ENCODE peak calls at places on chromosomes 13 and 19, in seven cellular contexts. O, M, K, A, B, D and V are unnamed samples.

GRCh38 chr19:10701955-10702307 is 692 bp downstream of the QTRT1 start:
- DNase-seq in K (no peak), O (peak; percentile 65), B (no peak), D (no peak), A (no peak), M (no peak), V (peak; percentile 72)

GRCh38 chr13:51618626-51619025 is 34.4 kb downstream of the WDFY2 start:
- DNase-seq in D (no peak), B (no peak), K (no peak), A (no peak), O (no peak), M (no peak), V (no peak)

GRCh38 chr13:32790731-32791130 is 204.5 kb downstream of the PDS5B start:
- DNase-seq in K (no peak), M (no peak), O (no peak), B (no peak), A (no peak), D (no peak), V (peak; percentile 28)

GRCh38 chr13:107865643-107866006 is 349.7 kb downstream of the LIG4 start:
- DNase-seq in M (no peak), A (no peak), O (no peak), K (no peak), D (no peak), B (no peak), V (no peak)

GRCh38 chr19:4210166-4210731 is 19.1 kb upstream of the EBI3 start:
- DNase-seq in D (no peak), M (no peak), K (no peak), A (no peak), B (no peak), O (no peak), V (no peak)

GRCh38 chr19:30557212-30557611 is 185.0 kb downstream of the ZNF536 start:
- DNase-seq in O (no peak), B (no peak), A (no peak), D (no peak), K (no peak), M (no peak), V (no peak)

GRCh38 chr19:18437481-18438330 is at the start of gene ISYNA1:
- DNase-seq in B (no peak), O (peak; percentile 90), A (peak; percentile 76), M (no peak), D (peak; percentile 42), K (peak; percentile 67), V (peak; percentile 67)

GRCh38 chr19:17654993-17655392 is 33.2 kb downstream of the UNC13A start:
- DNase-seq in O (peak; percentile 35), K (no peak), A (no peak), B (no peak), M (no peak), D (no peak), V (no peak)

GRCh38 chr13:111210488-111210887 is 95.4 kb downstream of the ARHGEF7 start:
- DNase-seq in B (peak; percentile 75), D (peak; percentile 88), A (no peak), M (no peak), K (peak; percentile 48), O (no peak), V (peak; percentile 86)

GRCh38 chr19:19679176-19680073 is 10.8 kb downstream of the ZNF101 start:
- DNase-seq in B (no peak), M (no peak), O (no peak), K (no peak), D (no peak), A (no peak), V (no peak)

GRCh38 chr13:114025432-114026127 is 51.7 kb upstream of the C13orf46 start:
- DNase-seq in D (peak; percentile 61), M (no peak), A (no peak), K (no peak), O (peak; percentile 40), B (no peak), V (no peak)

GRCh38 chr19:3270908-3271307 is 46.4 kb downstream of the CELF5 start:
- DNase-seq in O (no peak), B (no peak), K (no peak), A (no peak), D (peak; percentile 11), M (no peak), V (peak; percentile 84)

GRCh38 chr13:69477451-69477850 is 630.2 kb upstream of the ATXN8OS start:
- DNase-seq in M (no peak), B (no peak), D (no peak), A (no peak), K (no peak), O (no peak), V (no peak)

GRCh38 chr13:112861876-112862615 is 107.0 kb upstream of the MCF2L start:
- DNase-seq in A (no peak), O (no peak), D (no peak), M (no peak), K (no peak), B (no peak), V (no peak)

GRCh38 chr19:57351867-57352266 is 796 bp downstream of the ZNF304 start:
- DNase-seq in O (no peak), K (no peak), A (no peak), B (no peak), D (no peak), M (no peak), V (no peak)

GRCh38 chr13:43154839-43155238 is 131.5 kb downstream of the DNAJC15 start:
- DNase-seq in A (no peak), D (no peak), O (no peak), B (no peak), K (no peak), M (no peak), V (no peak)

GRCh38 chr19:9673912-9674668 is 810 bp downstream of the ZNF562 start:
- DNase-seq in K (no peak), M (no peak), A (no peak), D (no peak), O (no peak), B (no peak), V (peak; percentile 19)

GRCh38 chr13:51624695-51625345 is 40.6 kb downstream of the WDFY2 start:
- DNase-seq in M (no peak), K (no peak), O (no peak), A (no peak), D (no peak), B (no peak), V (no peak)

GRCh38 chr13:106533101-106533939 is 2.1 kb downstream of the EFNB2 start:
- DNase-seq in O (peak; percentile 89), M (peak; percentile 83), D (peak; percentile 81), A (peak; percentile 86), K (peak; percentile 81), B (peak; percentile 84), V (peak; percentile 13)

GRCh38 chr13:111152836-111153235 is 37.7 kb downstream of the ARHGEF7 start:
- DNase-seq in A (no peak), O (no peak), B (no peak), M (no peak), D (no peak), K (no peak), V (no peak)

GRCh38 chr13:114127473-114128347 is 4.7 kb downstream of the RASA3 start:
- DNase-seq in D (no peak), B (no peak), M (no peak), A (no peak), O (peak; percentile 27), K (no peak), V (no peak)

GRCh38 chr13:29511439-29511814 is 84.1 kb downstream of the SLC7A1 start:
- DNase-seq in K (no peak), D (no peak), O (no peak), M (no peak), A (no peak), B (no peak), V (no peak)

GRCh38 chr19:39677931-39678889 is 22.5 kb downstream of the LGALS16 start:
- DNase-seq in M (peak; percentile 56), O (peak; percentile 52), B (peak; percentile 44), D (no peak), K (no peak), A (no peak), V (no peak)

DNA sequence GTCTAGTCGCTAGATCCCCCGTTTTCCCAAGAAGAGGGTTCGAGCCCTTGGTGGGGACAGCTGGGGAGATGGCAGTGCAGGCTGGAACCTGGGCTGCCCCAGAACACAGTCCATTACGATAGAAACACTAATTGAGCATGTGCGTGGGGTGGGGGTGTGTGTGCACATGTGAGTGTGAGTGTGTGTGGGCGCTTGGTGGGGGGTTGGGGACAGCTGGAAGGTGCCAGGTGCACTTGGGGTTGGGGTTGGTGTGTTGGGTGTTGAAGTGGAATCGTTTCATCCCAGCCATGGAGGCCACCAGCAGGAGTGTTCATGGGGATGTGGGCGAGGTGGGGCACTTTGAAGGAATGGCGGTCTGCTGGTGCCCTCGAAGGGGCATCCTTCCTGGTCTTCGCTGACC is 18.1 kb upstream of the NPAS1 start:
- DNase-seq in M (no peak), A (no peak), K (no peak), B (no peak), O (no peak), D (no peak), V (no peak)
- H3K36me3 ChIP-seq in M (peaks cover 8% of the 10 kb centered on the region), A (peaks cover 31% of the 10 kb centered on the region), K (peaks cover 50% of the 10 kb centered on the region), B (peaks cover 55% of the 10 kb centered on the region), O (peaks cover 16% of the 10 kb centered on the region), D (peaks cover 43% of the 10 kb centered on the region), V (peaks cover 20% of the 10 kb centered on the region)

DNA sequence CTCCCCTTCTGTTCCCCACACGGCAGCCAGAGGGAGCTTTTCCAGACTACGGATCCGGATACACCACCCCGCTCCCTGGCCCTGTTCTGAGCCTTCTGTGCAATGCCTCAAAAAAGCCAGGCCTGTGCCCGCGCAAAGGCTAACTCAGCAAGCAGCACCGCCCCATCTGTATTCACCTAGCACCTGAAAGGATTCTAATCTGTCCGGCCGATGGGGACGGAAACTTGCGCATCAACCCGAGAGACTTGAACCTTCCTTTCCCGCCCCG is 589 bp downstream of the ZBTB45 start:
- DNase-seq in A (peak; percentile 73), M (peak; percentile 74), K (peak; percentile 58), B (peak; percentile 65), D (peak; percentile 65), O (peak; percentile 76), V (peak; percentile 91)
- TF ChIP-seq CTCF in A (peak; percentile 70), M (peak; percentile 39), K (peak; percentile 73), B (peak; percentile 40), D (peak; percentile 91), O (no peak), V (no peak)

GRCh38 chr19:879711-880438 is 13.1 kb downstream of the MED16 start:
- DNase-seq in K (no peak), B (no peak), M (no peak), A (no peak), O (peak; percentile 86), D (no peak), V (no peak)
- H3K36me3 ChIP-seq in K (peaks cover 64% of the 10 kb centered on the region), B (peaks cover 76% of the 10 kb centered on the region), M (no peaks in the 10 kb centered on the region), A (peaks cover 41% of the 10 kb centered on the region), O (peaks cover 12% of the 10 kb centered on the region), D (peaks cover 51% of the 10 kb centered on the region), V (peaks cover 26% of the 10 kb centered on the region)

GRCh38 chr19:53365899-53366493 is 491 bp downstream of the ZNF525 start:
- DNase-seq in O (peak; percentile 67), A (peak; percentile 45), K (peak; percentile 15), D (peak; percentile 27), M (no peak), B (no peak), V (no peak)

GRCh38 chr19:53365134-53365898 is at the start of gene ZNF525:
- DNase-seq in K (peak; percentile 89), M (peak; percentile 96), D (peak; percentile 69), A (peak; percentile 93), O (peak; percentile 98), B (peak; percentile 92), V (peak; percentile 90)
- TF ChIP-seq CTCF in K (peak; percentile 46), M (peak; percentile 30), D (peak; percentile 35), A (no peak), O (peak; percentile 44), B (peak; percentile 28), V (no peak)

GRCh38 chr19:15166700-15167099 is 34.1 kb downstream of the NOTCH3 start:
- DNase-seq in D (no peak), M (no peak), O (no peak), B (no peak), A (no peak), K (no peak), V (no peak)
- H3K36me3 ChIP-seq in D (peaks cover 68% of the 10 kb centered on the region), M (peaks cover 6% of the 10 kb centered on the region), O (no peaks in the 10 kb centered on the region), B (peaks cover 22% of the 10 kb centered on the region), A (no peaks in the 10 kb centered on the region), K (peaks cover 24% of the 10 kb centered on the region), V (peaks cover 22% of the 10 kb centered on the region)